ENCODE peak calls at places on chromosomes 2 and 18, in four cellular contexts. C is mesendoderm, B is IMR-90, I is H1. W is an unnamed sample.

GRCh38 chr2:45964226-45964841 is 312.9 kb downstream of the PRKCE start:
- DNase-seq in C (no peak), B (peak; percentile 90), I (no peak), W (no peak)

GRCh38 chr2:223500690-223501089 is 101.5 kb downstream of the SCG2 start:
- DNase-seq in C (no peak), B (no peak), I (no peak), W (no peak)

GRCh38 chr2:50395510-50396300 is 636.2 kb downstream of the NRXN1 start:
- DNase-seq in C (peak; percentile 30), B (no peak), I (no peak), W (no peak)

GRCh38 chr2:135657806-135658582 is 83.7 kb upstream of the UBXN4 start:
- DNase-seq in C (no peak), B (no peak), I (no peak), W (no peak)

GRCh38 chr2:36214682-36215081 is 140.9 kb upstream of the CRIM1 start:
- DNase-seq in C (peak; percentile 92), B (no peak), I (no peak), W (peak; percentile 33)

GRCh38 chr18:74114206-74114605 is 33.4 kb downstream of the FBXO15 start:
- DNase-seq in C (no peak), B (peak; percentile 24), I (no peak), W (no peak)

GRCh38 chr2:199804831-199805230 is 46.2 kb downstream of the FTCDNL1 start:
- DNase-seq in C (peak; percentile 53), B (no peak), I (no peak), W (peak; percentile 40)

GRCh38 chr2:142030735-142031134 is 100.1 kb downstream of the LRP1B start:
- DNase-seq in C (no peak), B (no peak), I (no peak), W (no peak)

GRCh38 chr2:240620149-240620731 is 5.0 kb upstream of the GPR35 start:
- DNase-seq in C (no peak), B (no peak), I (no peak), W (peak; percentile 4)

GRCh38 chr2:65595641-65596040 is 163.2 kb upstream of the SPRED2 start:
- DNase-seq in C (no peak), B (no peak), I (no peak), W (no peak)

GRCh38 chr18:41858761-41859555 is 96.1 kb upstream of the PIK3C3 start:
- DNase-seq in C (peak; percentile 39), B (no peak), I (no peak), W (no peak)

GRCh38 chr18:692841-693240 is 19.6 kb downstream of the ENOSF1 start:
- DNase-seq in C (no peak), B (no peak), I (no peak), W (no peak)

GRCh38 chr2:197159681-197160211 is 150.8 kb downstream of the ANKRD44 start:
- DNase-seq in C (no peak), B (peak; percentile 85), I (no peak), W (no peak)

GRCh38 chr2:96389728-96390127 is 54.2 kb downstream of the NCAPH start:
- DNase-seq in C (no peak), B (no peak), I (no peak), W (no peak)

GRCh38 chr18:13136689-13137040 is 81.9 kb upstream of the LDLRAD4 start:
- DNase-seq in C (no peak), B (no peak), I (peak; percentile 58), W (peak; percentile 58)

GRCh38 chr2:217669831-217670230 is 333.0 kb downstream of the TNS1 start:
- DNase-seq in C (no peak), B (peak; percentile 30), I (no peak), W (no peak)

GRCh38 chr2:20593072-20594034 is 57.5 kb downstream of the HS1BP3 start:
- DNase-seq in C (no peak), B (peak; percentile 93), I (no peak), W (no peak)

GRCh38 chr2:191571163-191571769 is 106.7 kb upstream of the NABP1 start:
- DNase-seq in C (peak; percentile 64), B (peak; percentile 75), I (no peak), W (no peak)

GRCh38 chr2:203583696-203584095 is 48.6 kb upstream of the RAPH1 start:
- DNase-seq in C (no peak), B (peak; percentile 76), I (no peak), W (no peak)

GRCh38 chr2:8574196-8575010 is 107.5 kb upstream of the ID2 start:
- DNase-seq in C (no peak), B (peak; percentile 49), I (no peak), W (peak; percentile 18)

GRCh38 chr2:120777170-120777751 is 41.6 kb downstream of the GLI2 start:
- DNase-seq in C (no peak), B (no peak), I (no peak), W (no peak)
- H4K5ac ChIP-seq in C (no peak overlapping the region), B (no peak overlapping the region), I (no peak overlapping the region), W (no peak overlapping the region)

DNA sequence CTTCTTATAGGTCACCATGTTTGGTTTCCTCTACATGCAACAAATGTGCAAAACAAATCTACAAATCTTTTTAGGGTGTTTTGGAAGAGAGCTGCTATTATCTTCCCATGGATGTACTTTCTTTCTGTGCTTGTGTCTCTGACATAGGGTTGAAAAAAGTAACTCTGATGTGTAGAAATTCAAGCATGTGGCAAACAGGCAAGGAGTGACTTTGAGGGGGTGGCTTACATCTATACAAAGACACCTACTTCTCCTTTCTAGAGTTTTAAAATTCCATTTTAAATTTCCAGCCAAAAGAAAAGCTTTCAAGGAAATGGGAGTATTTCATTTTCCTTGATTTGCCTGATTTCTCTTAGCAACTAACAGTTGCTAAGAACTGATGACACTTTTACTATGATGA is 904.8 kb upstream of the CELF4 start:
- DNase-seq in C (no peak), B (no peak), I (no peak), W (no peak)
- H4K5ac ChIP-seq in C (no peak overlapping the region), B (no peak overlapping the region), I (no peak overlapping the region), W (no peak overlapping the region)

GRCh38 chr2:168217920-168218319 is 29.5 kb downstream of the STK39 start:
- DNase-seq in C (no peak), B (peak; percentile 71), I (no peak), W (no peak)

GRCh38 chr2:168215813-168216212 is 31.6 kb downstream of the STK39 start:
- DNase-seq in C (no peak), B (peak; percentile 27), I (no peak), W (no peak)

GRCh38 chr2:168212167-168212566 is 35.2 kb downstream of the STK39 start:
- DNase-seq in C (no peak), B (no peak), I (no peak), W (no peak)

GRCh38 chr2:168212866-168213265 is 34.5 kb downstream of the STK39 start:
- DNase-seq in C (no peak), B (peak; percentile 82), I (no peak), W (no peak)

GRCh38 chr2:168216351-168217005 is 30.9 kb downstream of the STK39 start:
- DNase-seq in C (no peak), B (peak; percentile 41), I (no peak), W (no peak)
- H4K5ac ChIP-seq in C (no peak overlapping the region), B (peak overlapping the region; percentile 52), I (no peak overlapping the region), W (no peak overlapping the region)

GRCh38 chr2:131022731-131023130 is 70.5 kb downstream of the FAM168B start:
- DNase-seq in C (no peak), B (peak; percentile 45), I (no peak), W (no peak)
- H4K5ac ChIP-seq in C (no peak overlapping the region), B (no peak overlapping the region), I (no peak overlapping the region), W (no peak overlapping the region)

DNA sequence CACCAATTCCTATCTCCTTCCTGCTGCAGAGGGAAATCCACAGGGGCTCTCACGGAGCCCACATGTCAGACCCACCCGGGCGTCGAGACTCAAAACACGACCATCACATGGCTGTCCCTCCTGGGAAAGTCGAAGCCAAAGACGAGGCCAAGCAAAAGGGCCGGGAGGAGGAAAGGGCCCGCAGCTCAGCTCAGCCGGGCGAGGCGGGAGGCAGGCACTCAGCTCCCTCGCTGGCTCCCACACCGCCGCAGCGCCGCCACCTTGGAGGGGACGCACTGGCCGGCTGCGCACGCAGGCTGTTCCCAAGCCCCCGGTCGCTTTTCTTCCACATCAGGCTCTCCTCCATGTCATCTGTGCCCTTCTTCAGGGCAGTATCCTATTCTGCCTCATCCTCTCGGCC is 130.4 kb downstream of the L3MBTL4 start:
- DNase-seq in C (no peak), B (no peak), I (no peak), W (no peak)
- H4K5ac ChIP-seq in C (no peak overlapping the region), B (no peak overlapping the region), I (no peak overlapping the region), W (no peak overlapping the region)

GRCh38 chr2:76120176-76120575 is 409.5 kb upstream of the GCFC2 start:
- DNase-seq in C (no peak), B (no peak), I (no peak), W (no peak)
- H4K5ac ChIP-seq in C (no peak overlapping the region), B (no peak overlapping the region), I (no peak overlapping the region), W (no peak overlapping the region)

W was measured in H9.